ENCODE peak calls at places on chromosomes 5 and 9, in nine cellular contexts. One of them, this sample, is unnamed.

GRCh38 chr5:132267931-132268501 is 10.5 kb downstream of the PDLIM4 start:
- DNase-seq in cardiac muscle cell: no peak
- DNase-seq in left ventricle myocardium inferior: no peak
- DNase-seq in coronary artery: no peak
- DNase-seq in transverse colon: no peak
- DNase-seq in Calu3: no peak
- DNase-seq in IMR-90: no peak
- DNase-seq in mammary epithelial cell: no peak
- DNase-seq in progenitor cell of endocrine pancreas: no peak
- DNase-seq in this sample: no peak

GRCh38 chr9:86925686-86926085 is 21.6 kb downstream of the GAS1 start:
- DNase-seq in cardiac muscle cell: no peak
- DNase-seq in left ventricle myocardium inferior: no peak
- DNase-seq in coronary artery: no peak
- DNase-seq in transverse colon: no peak
- DNase-seq in Calu3: no peak
- DNase-seq in IMR-90: peak; percentile 33
- DNase-seq in mammary epithelial cell: no peak
- DNase-seq in progenitor cell of endocrine pancreas: no peak
- DNase-seq in this sample: no peak

GRCh38 chr9:20701058-20701457 is 17.0 kb downstream of the FOCAD start:
- DNase-seq in cardiac muscle cell: peak; percentile 33
- DNase-seq in left ventricle myocardium inferior: no peak
- DNase-seq in coronary artery: no peak
- DNase-seq in transverse colon: no peak
- DNase-seq in Calu3: no peak
- DNase-seq in IMR-90: no peak
- DNase-seq in mammary epithelial cell: no peak
- DNase-seq in progenitor cell of endocrine pancreas: no peak
- DNase-seq in this sample: no peak

GRCh38 chr5:138458856-138459255 is 6.4 kb upstream of the EGR1 start:
- DNase-seq in cardiac muscle cell: no peak
- DNase-seq in left ventricle myocardium inferior: no peak
- DNase-seq in coronary artery: no peak
- DNase-seq in transverse colon: no peak
- DNase-seq in Calu3: no peak
- DNase-seq in IMR-90: no peak
- DNase-seq in mammary epithelial cell: no peak
- DNase-seq in progenitor cell of endocrine pancreas: no peak
- DNase-seq in this sample: no peak

GRCh38 chr9:111599092-111599947 is at the start of gene PTGR1:
- DNase-seq in cardiac muscle cell: peak; percentile 85
- DNase-seq in left ventricle myocardium inferior: peak; percentile 85
- DNase-seq in coronary artery: peak; percentile 90
- DNase-seq in transverse colon: peak; percentile 80
- DNase-seq in Calu3: peak; percentile 71
- DNase-seq in IMR-90: peak; percentile 89
- DNase-seq in mammary epithelial cell: peak; percentile 83
- DNase-seq in progenitor cell of endocrine pancreas: peak; percentile 40
- DNase-seq in this sample: peak; percentile 83

GRCh38 chr5:123882305-123882704 is 370.3 kb downstream of the CSNK1G3 start:
- DNase-seq in cardiac muscle cell: no peak
- DNase-seq in left ventricle myocardium inferior: no peak
- DNase-seq in coronary artery: no peak
- DNase-seq in transverse colon: no peak
- DNase-seq in Calu3: no peak
- DNase-seq in IMR-90: no peak
- DNase-seq in mammary epithelial cell: no peak
- DNase-seq in progenitor cell of endocrine pancreas: no peak
- DNase-seq in this sample: no peak

GRCh38 chr5:179905144-179905526 is 2.6 kb downstream of the TBC1D9B start:
- DNase-seq in cardiac muscle cell: no peak
- DNase-seq in left ventricle myocardium inferior: no peak
- DNase-seq in coronary artery: no peak
- DNase-seq in transverse colon: no peak
- DNase-seq in Calu3: no peak
- DNase-seq in IMR-90: no peak
- DNase-seq in mammary epithelial cell: no peak
- DNase-seq in progenitor cell of endocrine pancreas: no peak
- DNase-seq in this sample: no peak

GRCh38 chr5:45578270-45578669 is 117.9 kb downstream of the HCN1 start:
- DNase-seq in cardiac muscle cell: no peak
- DNase-seq in left ventricle myocardium inferior: no peak
- DNase-seq in coronary artery: no peak
- DNase-seq in transverse colon: no peak
- DNase-seq in Calu3: no peak
- DNase-seq in IMR-90: no peak
- DNase-seq in mammary epithelial cell: no peak
- DNase-seq in progenitor cell of endocrine pancreas: no peak
- DNase-seq in this sample: no peak

GRCh38 chr5:410911-411517 is 32.0 kb upstream of the EXOC3 start:
- DNase-seq in cardiac muscle cell: no peak
- DNase-seq in left ventricle myocardium inferior: no peak
- DNase-seq in coronary artery: no peak
- DNase-seq in transverse colon: no peak
- DNase-seq in Calu3: no peak
- DNase-seq in IMR-90: peak; percentile 58
- DNase-seq in mammary epithelial cell: no peak
- DNase-seq in progenitor cell of endocrine pancreas: no peak
- DNase-seq in this sample: no peak

GRCh38 chr5:62489471-62489870 is 76.9 kb downstream of the IPO11 start:
- DNase-seq in cardiac muscle cell: no peak
- DNase-seq in left ventricle myocardium inferior: no peak
- DNase-seq in coronary artery: no peak
- DNase-seq in transverse colon: no peak
- DNase-seq in Calu3: no peak
- DNase-seq in IMR-90: no peak
- DNase-seq in mammary epithelial cell: no peak
- DNase-seq in progenitor cell of endocrine pancreas: no peak
- DNase-seq in this sample: no peak

GRCh38 chr9:16501098-16501663 is 369.3 kb downstream of the BNC2 start:
- DNase-seq in cardiac muscle cell: no peak
- DNase-seq in left ventricle myocardium inferior: no peak
- DNase-seq in coronary artery: no peak
- DNase-seq in transverse colon: no peak
- DNase-seq in Calu3: no peak
- DNase-seq in IMR-90: peak; percentile 77
- DNase-seq in mammary epithelial cell: peak; percentile 84
- DNase-seq in progenitor cell of endocrine pancreas: no peak
- DNase-seq in this sample: no peak

GRCh38 chr9:83538172-83538889 is at the start of gene FRMD3:
- DNase-seq in cardiac muscle cell: peak; percentile 88
- DNase-seq in left ventricle myocardium inferior: peak; percentile 91
- DNase-seq in coronary artery: peak; percentile 89
- DNase-seq in transverse colon: peak; percentile 75
- DNase-seq in Calu3: peak; percentile 86
- DNase-seq in IMR-90: peak; percentile 16
- DNase-seq in mammary epithelial cell: peak; percentile 56
- DNase-seq in progenitor cell of endocrine pancreas: peak; percentile 78
- DNase-seq in this sample: peak; percentile 40

GRCh38 chr9:93599571-93600403 is 23.4 kb downstream of the PHF2 start:
- DNase-seq in cardiac muscle cell: no peak
- DNase-seq in left ventricle myocardium inferior: no peak
- DNase-seq in coronary artery: peak; percentile 55
- DNase-seq in transverse colon: no peak
- DNase-seq in Calu3: peak; percentile 8
- DNase-seq in IMR-90: no peak
- DNase-seq in mammary epithelial cell: no peak
- DNase-seq in progenitor cell of endocrine pancreas: no peak
- DNase-seq in this sample: no peak

GRCh38 chr5:2675548-2675947 is 75.9 kb downstream of the IRX2 start:
- DNase-seq in cardiac muscle cell: no peak
- DNase-seq in left ventricle myocardium inferior: no peak
- DNase-seq in coronary artery: no peak
- DNase-seq in transverse colon: no peak
- DNase-seq in Calu3: no peak
- DNase-seq in IMR-90: no peak
- DNase-seq in mammary epithelial cell: no peak
- DNase-seq in progenitor cell of endocrine pancreas: no peak
- DNase-seq in this sample: no peak

GRCh38 chr5:134503088-134503936 is 22.2 kb upstream of the JADE2 start:
- DNase-seq in cardiac muscle cell: no peak
- DNase-seq in left ventricle myocardium inferior: peak; percentile 70
- DNase-seq in coronary artery: peak; percentile 91
- DNase-seq in transverse colon: peak; percentile 67
- DNase-seq in Calu3: peak; percentile 95
- DNase-seq in IMR-90: peak; percentile 99
- DNase-seq in mammary epithelial cell: peak; percentile 99
- DNase-seq in progenitor cell of endocrine pancreas: no peak
- DNase-seq in this sample: peak; percentile 41

GRCh38 chr5:71778678-71779276 is 59.7 kb downstream of the CARTPT start:
- DNase-seq in cardiac muscle cell: peak; percentile 45
- DNase-seq in left ventricle myocardium inferior: no peak
- DNase-seq in coronary artery: no peak
- DNase-seq in transverse colon: no peak
- DNase-seq in Calu3: peak; percentile 55
- DNase-seq in IMR-90: peak; percentile 14
- DNase-seq in mammary epithelial cell: peak; percentile 18
- DNase-seq in progenitor cell of endocrine pancreas: no peak
- DNase-seq in this sample: no peak

GRCh38 chr9:122695696-122696095 is 20.8 kb downstream of the OR1L3 start:
- DNase-seq in cardiac muscle cell: no peak
- DNase-seq in left ventricle myocardium inferior: no peak
- DNase-seq in coronary artery: no peak
- DNase-seq in transverse colon: no peak
- DNase-seq in Calu3: no peak
- DNase-seq in IMR-90: peak; percentile 3
- DNase-seq in mammary epithelial cell: peak; percentile 22
- DNase-seq in progenitor cell of endocrine pancreas: no peak
- DNase-seq in this sample: no peak

GRCh38 chr9:13860926-13861325 is 453.0 kb downstream of the NFIB start:
- DNase-seq in cardiac muscle cell: no peak
- DNase-seq in left ventricle myocardium inferior: no peak
- DNase-seq in coronary artery: no peak
- DNase-seq in transverse colon: no peak
- DNase-seq in Calu3: no peak
- DNase-seq in IMR-90: no peak
- DNase-seq in mammary epithelial cell: no peak
- DNase-seq in progenitor cell of endocrine pancreas: no peak
- DNase-seq in this sample: no peak

GRCh38 chr5:8750100-8750499 is 795.8 kb downstream of the SEMA5A start:
- DNase-seq in cardiac muscle cell: no peak
- DNase-seq in left ventricle myocardium inferior: no peak
- DNase-seq in coronary artery: no peak
- DNase-seq in transverse colon: no peak
- DNase-seq in Calu3: no peak
- DNase-seq in IMR-90: peak; percentile 19
- DNase-seq in mammary epithelial cell: no peak
- DNase-seq in progenitor cell of endocrine pancreas: no peak
- DNase-seq in this sample: no peak

GRCh38 chr5:149550267-149550582 is 1.0 kb downstream of the CSNK1A1 start:
- DNase-seq in cardiac muscle cell: no peak
- DNase-seq in left ventricle myocardium inferior: no peak
- DNase-seq in coronary artery: no peak
- DNase-seq in transverse colon: no peak
- DNase-seq in Calu3: no peak
- DNase-seq in IMR-90: peak; percentile 71
- DNase-seq in mammary epithelial cell: no peak
- DNase-seq in progenitor cell of endocrine pancreas: no peak
- DNase-seq in this sample: no peak

GRCh38 chr5:134005415-134006118 is 792 bp upstream of the VDAC1 start:
- DNase-seq in cardiac muscle cell: peak; percentile 44
- DNase-seq in left ventricle myocardium inferior: peak; percentile 51
- DNase-seq in coronary artery: peak; percentile 81
- DNase-seq in transverse colon: peak; percentile 52
- DNase-seq in Calu3: peak; percentile 58
- DNase-seq in IMR-90: no peak
- DNase-seq in mammary epithelial cell: no peak
- DNase-seq in progenitor cell of endocrine pancreas: no peak
- DNase-seq in this sample: peak; percentile 42

GRCh38 chr5:139651502-139651862 is 3.3 kb downstream of the CXXC5 start:
- DNase-seq in cardiac muscle cell: no peak
- DNase-seq in left ventricle myocardium inferior: peak; percentile 13
- DNase-seq in coronary artery: no peak
- DNase-seq in transverse colon: no peak
- DNase-seq in Calu3: no peak
- DNase-seq in IMR-90: no peak
- DNase-seq in mammary epithelial cell: no peak
- DNase-seq in progenitor cell of endocrine pancreas: no peak
- DNase-seq in this sample: no peak

GRCh38 chr5:95284512-95285405 is at the start of gene MCTP1:
- DNase-seq in cardiac muscle cell: peak; percentile 58
- DNase-seq in left ventricle myocardium inferior: peak; percentile 14
- DNase-seq in coronary artery: no peak
- DNase-seq in transverse colon: no peak
- DNase-seq in Calu3: peak; percentile 60
- DNase-seq in IMR-90: no peak
- DNase-seq in mammary epithelial cell: peak; percentile 30
- DNase-seq in progenitor cell of endocrine pancreas: peak; percentile 50
- DNase-seq in this sample: no peak
- TF ChIP-seq CTCF in cardiac muscle cell: no peak
- TF ChIP-seq CTCF in left ventricle myocardium inferior: no peak
- TF ChIP-seq CTCF in coronary artery: no peak
- TF ChIP-seq CTCF in transverse colon: no peak
- TF ChIP-seq CTCF in Calu3: no peak
- TF ChIP-seq CTCF in IMR-90: no peak
- TF ChIP-seq CTCF in mammary epithelial cell: no peak
- TF ChIP-seq CTCF in progenitor cell of endocrine pancreas: no peak
- TF ChIP-seq CTCF in this sample: no peak

GRCh38 chr9:107539427-107540154 is 50.0 kb upstream of the KLF4 start:
- DNase-seq in cardiac muscle cell: peak; percentile 5
- DNase-seq in left ventricle myocardium inferior: peak; percentile 31
- DNase-seq in coronary artery: no peak
- DNase-seq in transverse colon: no peak
- DNase-seq in Calu3: no peak
- DNase-seq in IMR-90: no peak
- DNase-seq in mammary epithelial cell: peak; percentile 15
- DNase-seq in progenitor cell of endocrine pancreas: no peak
- DNase-seq in this sample: no peak
- TF ChIP-seq CTCF in cardiac muscle cell: no peak
- TF ChIP-seq CTCF in left ventricle myocardium inferior: peak; percentile 14
- TF ChIP-seq CTCF in coronary artery: no peak
- TF ChIP-seq CTCF in transverse colon: peak; percentile 6
- TF ChIP-seq CTCF in Calu3: no peak
- TF ChIP-seq CTCF in IMR-90: no peak
- TF ChIP-seq CTCF in mammary epithelial cell: no peak
- TF ChIP-seq CTCF in progenitor cell of endocrine pancreas: no peak
- TF ChIP-seq CTCF in this sample: no peak

GRCh38 chr5:169657127-169657526 is 20.1 kb downstream of the DOCK2 start:
- DNase-seq in cardiac muscle cell: no peak
- DNase-seq in left ventricle myocardium inferior: no peak
- DNase-seq in coronary artery: no peak
- DNase-seq in transverse colon: no peak
- DNase-seq in Calu3: no peak
- DNase-seq in IMR-90: no peak
- DNase-seq in mammary epithelial cell: no peak
- DNase-seq in progenitor cell of endocrine pancreas: no peak
- DNase-seq in this sample: no peak
- TF ChIP-seq CTCF in cardiac muscle cell: no peak
- TF ChIP-seq CTCF in left ventricle myocardium inferior: no peak
- TF ChIP-seq CTCF in coronary artery: no peak
- TF ChIP-seq CTCF in transverse colon: no peak
- TF ChIP-seq CTCF in Calu3: no peak
- TF ChIP-seq CTCF in IMR-90: no peak
- TF ChIP-seq CTCF in mammary epithelial cell: no peak
- TF ChIP-seq CTCF in progenitor cell of endocrine pancreas: no peak
- TF ChIP-seq CTCF in this sample: no peak

DNA sequence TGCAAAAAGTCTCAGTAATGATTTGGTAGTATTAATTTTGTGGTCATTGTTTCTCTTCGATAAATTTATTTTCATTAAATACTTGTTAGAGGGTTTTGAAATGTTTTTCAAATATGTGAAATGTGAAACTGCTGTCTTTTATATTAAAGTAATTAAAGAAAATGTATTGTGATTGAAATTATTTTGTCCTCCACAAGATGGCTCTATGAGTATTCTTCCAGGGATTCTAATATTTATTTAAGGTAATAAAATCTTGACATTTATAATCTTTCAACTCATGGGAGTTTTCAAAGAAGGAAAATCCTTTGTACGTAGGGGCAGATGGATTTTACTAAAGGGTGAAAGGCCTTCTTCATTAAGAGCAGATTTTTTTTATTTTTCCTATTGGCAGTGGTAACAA is 19.3 kb downstream of the ISOC1 start:
- DNase-seq in cardiac muscle cell: no peak
- DNase-seq in left ventricle myocardium inferior: no peak
- DNase-seq in coronary artery: no peak
- DNase-seq in transverse colon: no peak
- DNase-seq in Calu3: no peak
- DNase-seq in IMR-90: no peak
- DNase-seq in mammary epithelial cell: no peak
- DNase-seq in progenitor cell of endocrine pancreas: no peak
- DNase-seq in this sample: no peak
- TF ChIP-seq CTCF in cardiac muscle cell: peak; percentile 13
- TF ChIP-seq CTCF in left ventricle myocardium inferior: peak; percentile 24
- TF ChIP-seq CTCF in coronary artery: no peak
- TF ChIP-seq CTCF in transverse colon: no peak
- TF ChIP-seq CTCF in Calu3: no peak
- TF ChIP-seq CTCF in IMR-90: peak; percentile 7
- TF ChIP-seq CTCF in mammary epithelial cell: no peak
- TF ChIP-seq CTCF in progenitor cell of endocrine pancreas: peak; percentile 17
- TF ChIP-seq CTCF in this sample: no peak